ENCODE peak calls at places on chromosomes 13 and 19, in seven cellular contexts. One of them, this sample, is unnamed.

GRCh38 chr19:371501-372160 is 27.0 kb upstream of the MIER2 start:
- DNase-seq in IMR-90: no peak
- DNase-seq in spleen: peak; percentile 18
- DNase-seq in Peyer's patch: no peak
- DNase-seq in brain microvascular endothelial cell: no peak
- DNase-seq in heart left ventricle: no peak
- DNase-seq in kidney: peak; percentile 27
- DNase-seq in this sample: no peak

GRCh38 chr19:46492841-46493235 is 2.8 kb downstream of the PNMA8B start:
- DNase-seq in IMR-90: no peak
- DNase-seq in kidney: no peak
- DNase-seq in brain microvascular endothelial cell: no peak
- DNase-seq in spleen: no peak
- DNase-seq in Peyer's patch: no peak
- DNase-seq in heart left ventricle: no peak
- DNase-seq in this sample: no peak

GRCh38 chr13:102970542-102970941 is 95.7 kb downstream of the SLC10A2 start:
- DNase-seq in brain microvascular endothelial cell: no peak
- DNase-seq in kidney: no peak
- DNase-seq in IMR-90: no peak
- DNase-seq in Peyer's patch: no peak
- DNase-seq in heart left ventricle: no peak
- DNase-seq in spleen: no peak
- DNase-seq in this sample: no peak

GRCh38 chr19:30361721-30362120 is 10.5 kb upstream of the ZNF536 start:
- DNase-seq in heart left ventricle: no peak
- DNase-seq in brain microvascular endothelial cell: no peak
- DNase-seq in kidney: no peak
- DNase-seq in Peyer's patch: no peak
- DNase-seq in IMR-90: no peak
- DNase-seq in spleen: no peak
- DNase-seq in this sample: no peak

GRCh38 chr13:41915096-41915495 is 45.8 kb downstream of the VWA8 start:
- DNase-seq in IMR-90: peak; percentile 45
- DNase-seq in Peyer's patch: no peak
- DNase-seq in spleen: no peak
- DNase-seq in heart left ventricle: no peak
- DNase-seq in kidney: no peak
- DNase-seq in brain microvascular endothelial cell: no peak
- DNase-seq in this sample: no peak

GRCh38 chr13:20828540-20829364 is 55.0 kb upstream of the EEF1AKMT1 start:
- DNase-seq in IMR-90: peak; percentile 64
- DNase-seq in Peyer's patch: no peak
- DNase-seq in brain microvascular endothelial cell: no peak
- DNase-seq in heart left ventricle: peak; percentile 30
- DNase-seq in spleen: no peak
- DNase-seq in kidney: no peak
- DNase-seq in this sample: no peak

GRCh38 chr19:11261431-11261901 is 858 bp downstream of the DOCK6 start:
- DNase-seq in Peyer's patch: no peak
- DNase-seq in IMR-90: no peak
- DNase-seq in spleen: no peak
- DNase-seq in heart left ventricle: peak; percentile 53
- DNase-seq in kidney: peak; percentile 81
- DNase-seq in brain microvascular endothelial cell: no peak
- DNase-seq in this sample: no peak

GRCh38 chr13:80550856-80551532 is 210.1 kb upstream of the SPRY2 start:
- DNase-seq in Peyer's patch: no peak
- DNase-seq in heart left ventricle: no peak
- DNase-seq in IMR-90: no peak
- DNase-seq in kidney: no peak
- DNase-seq in spleen: no peak
- DNase-seq in brain microvascular endothelial cell: no peak
- DNase-seq in this sample: no peak

GRCh38 chr19:23054456-23054855 is 51.5 kb upstream of the ZNF728 start:
- DNase-seq in kidney: no peak
- DNase-seq in Peyer's patch: no peak
- DNase-seq in brain microvascular endothelial cell: no peak
- DNase-seq in IMR-90: no peak
- DNase-seq in spleen: no peak
- DNase-seq in heart left ventricle: no peak
- DNase-seq in this sample: no peak

GRCh38 chr13:102591988-102592781 is 4.6 kb upstream of the TPP2 start:
- DNase-seq in Peyer's patch: peak; percentile 86
- DNase-seq in brain microvascular endothelial cell: peak; percentile 65
- DNase-seq in IMR-90: peak; percentile 75
- DNase-seq in heart left ventricle: peak; percentile 61
- DNase-seq in kidney: peak; percentile 87
- DNase-seq in spleen: peak; percentile 90
- DNase-seq in this sample: no peak

GRCh38 chr19:34959021-34959420 is 5.0 kb downstream of the ZNF792 start:
- DNase-seq in brain microvascular endothelial cell: no peak
- DNase-seq in IMR-90: no peak
- DNase-seq in heart left ventricle: no peak
- DNase-seq in spleen: no peak
- DNase-seq in Peyer's patch: no peak
- DNase-seq in kidney: no peak
- DNase-seq in this sample: no peak

GRCh38 chr19:1496714-1497577 is 6.0 kb downstream of the REEP6 start:
- DNase-seq in Peyer's patch: no peak
- DNase-seq in spleen: no peak
- DNase-seq in brain microvascular endothelial cell: no peak
- DNase-seq in heart left ventricle: no peak
- DNase-seq in kidney: no peak
- DNase-seq in IMR-90: no peak
- DNase-seq in this sample: no peak

GRCh38 chr19:37905936-37906867 is at the start of gene WDR87:
- DNase-seq in IMR-90: no peak
- DNase-seq in brain microvascular endothelial cell: no peak
- DNase-seq in kidney: peak; percentile 79
- DNase-seq in Peyer's patch: peak; percentile 69
- DNase-seq in heart left ventricle: peak; percentile 11
- DNase-seq in spleen: peak; percentile 92
- DNase-seq in this sample: no peak

GRCh38 chr19:49193822-49194394 is 36.3 kb downstream of the TRPM4 start:
- DNase-seq in brain microvascular endothelial cell: no peak
- DNase-seq in heart left ventricle: no peak
- DNase-seq in kidney: no peak
- DNase-seq in IMR-90: no peak
- DNase-seq in spleen: no peak
- DNase-seq in Peyer's patch: no peak
- DNase-seq in this sample: no peak

GRCh38 chr13:93304868-93305613 is 78.4 kb downstream of the GPC6 start:
- DNase-seq in IMR-90: no peak
- DNase-seq in brain microvascular endothelial cell: no peak
- DNase-seq in spleen: no peak
- DNase-seq in Peyer's patch: no peak
- DNase-seq in heart left ventricle: no peak
- DNase-seq in kidney: no peak
- DNase-seq in this sample: no peak

GRCh38 chr13:21979156-21979819 is 308.4 kb downstream of the FGF9 start:
- DNase-seq in spleen: no peak
- DNase-seq in heart left ventricle: no peak
- DNase-seq in Peyer's patch: no peak
- DNase-seq in brain microvascular endothelial cell: no peak
- DNase-seq in kidney: no peak
- DNase-seq in IMR-90: peak; percentile 71
- DNase-seq in this sample: no peak

GRCh38 chr19:48671456-48671995 is 1.3 kb downstream of the NTN5 start:
- DNase-seq in spleen: no peak
- DNase-seq in Peyer's patch: no peak
- DNase-seq in brain microvascular endothelial cell: no peak
- DNase-seq in kidney: no peak
- DNase-seq in IMR-90: no peak
- DNase-seq in heart left ventricle: no peak
- DNase-seq in this sample: no peak

GRCh38 chr19:16660763-16661479 is at the start of gene TMEM38A:
- DNase-seq in spleen: peak; percentile 92
- DNase-seq in heart left ventricle: peak; percentile 53
- DNase-seq in kidney: peak; percentile 81
- DNase-seq in IMR-90: no peak
- DNase-seq in Peyer's patch: peak; percentile 52
- DNase-seq in brain microvascular endothelial cell: no peak
- DNase-seq in this sample: no peak

GRCh38 chr13:42815686-42816085 is 34.3 kb downstream of the FAM216B start:
- DNase-seq in IMR-90: peak; percentile 31
- DNase-seq in heart left ventricle: no peak
- DNase-seq in spleen: no peak
- DNase-seq in Peyer's patch: no peak
- DNase-seq in brain microvascular endothelial cell: no peak
- DNase-seq in kidney: no peak
- DNase-seq in this sample: no peak

GRCh38 chr19:1070931-1071791 is 4.2 kb downstream of the ARHGAP45 start:
- DNase-seq in heart left ventricle: no peak
- DNase-seq in brain microvascular endothelial cell: no peak
- DNase-seq in IMR-90: no peak
- DNase-seq in Peyer's patch: no peak
- DNase-seq in spleen: peak; percentile 81
- DNase-seq in kidney: peak; percentile 70
- DNase-seq in this sample: no peak

GRCh38 chr19:341386-342127 is 3.0 kb downstream of the MIER2 start:
- DNase-seq in kidney: no peak
- DNase-seq in Peyer's patch: no peak
- DNase-seq in IMR-90: no peak
- DNase-seq in heart left ventricle: no peak
- DNase-seq in spleen: peak; percentile 64
- DNase-seq in brain microvascular endothelial cell: no peak
- DNase-seq in this sample: no peak

GRCh38 chr13:43305416-43305815 is 282.0 kb downstream of the DNAJC15 start:
- DNase-seq in heart left ventricle: no peak
- DNase-seq in kidney: no peak
- DNase-seq in spleen: no peak
- DNase-seq in Peyer's patch: no peak
- DNase-seq in brain microvascular endothelial cell: no peak
- DNase-seq in IMR-90: peak; percentile 49
- DNase-seq in this sample: no peak

GRCh38 chr13:107867701-107868661 is 347.4 kb downstream of the LIG4 start:
- DNase-seq in IMR-90: peak; percentile 57
- DNase-seq in brain microvascular endothelial cell: peak; percentile 36
- DNase-seq in heart left ventricle: no peak
- DNase-seq in Peyer's patch: no peak
- DNase-seq in spleen: no peak
- DNase-seq in kidney: peak; percentile 75
- DNase-seq in this sample: no peak

GRCh38 chr13:99577934-99578917 is 77.0 kb downstream of the TM9SF2 start:
- DNase-seq in brain microvascular endothelial cell: no peak
- DNase-seq in Peyer's patch: no peak
- DNase-seq in kidney: peak; percentile 80
- DNase-seq in spleen: no peak
- DNase-seq in heart left ventricle: no peak
- DNase-seq in IMR-90: no peak
- DNase-seq in this sample: no peak

GRCh38 chr13:50969691-50970090 is 60.1 kb downstream of the RNASEH2B start:
- DNase-seq in kidney: no peak
- DNase-seq in IMR-90: no peak
- DNase-seq in heart left ventricle: no peak
- DNase-seq in brain microvascular endothelial cell: peak; percentile 7
- DNase-seq in Peyer's patch: no peak
- DNase-seq in spleen: no peak
- DNase-seq in this sample: no peak

GRCh38 chr19:45782820-45783785 is 813 bp upstream of the DMPK start:
- DNase-seq in kidney: peak; percentile 90
- DNase-seq in brain microvascular endothelial cell: peak; percentile 28
- DNase-seq in IMR-90: peak; percentile 71
- DNase-seq in spleen: no peak
- DNase-seq in Peyer's patch: no peak
- DNase-seq in heart left ventricle: peak; percentile 84
- DNase-seq in this sample: no peak

GRCh38 chr19:4518345-4519171 is at the start of gene PLIN4:
- DNase-seq in IMR-90: peak; percentile 38
- DNase-seq in heart left ventricle: peak; percentile 84
- DNase-seq in brain microvascular endothelial cell: no peak
- DNase-seq in kidney: no peak
- DNase-seq in Peyer's patch: no peak
- DNase-seq in spleen: no peak
- DNase-seq in this sample: no peak
- H3K4me3 ChIP-seq in IMR-90: no peak within 1 kb of the TSS
- H3K4me3 ChIP-seq in heart left ventricle: peak within 1 kb of the TSS; percentile 35
- H3K4me3 ChIP-seq in brain microvascular endothelial cell: no peak within 1 kb of the TSS
- H3K4me3 ChIP-seq in kidney: no peak within 1 kb of the TSS
- H3K4me3 ChIP-seq in Peyer's patch: peak within 1 kb of the TSS; percentile 11
- H3K4me3 ChIP-seq in spleen: no peak within 1 kb of the TSS
- H3K4me3 ChIP-seq in this sample: no peak within 1 kb of the TSS

DNA sequence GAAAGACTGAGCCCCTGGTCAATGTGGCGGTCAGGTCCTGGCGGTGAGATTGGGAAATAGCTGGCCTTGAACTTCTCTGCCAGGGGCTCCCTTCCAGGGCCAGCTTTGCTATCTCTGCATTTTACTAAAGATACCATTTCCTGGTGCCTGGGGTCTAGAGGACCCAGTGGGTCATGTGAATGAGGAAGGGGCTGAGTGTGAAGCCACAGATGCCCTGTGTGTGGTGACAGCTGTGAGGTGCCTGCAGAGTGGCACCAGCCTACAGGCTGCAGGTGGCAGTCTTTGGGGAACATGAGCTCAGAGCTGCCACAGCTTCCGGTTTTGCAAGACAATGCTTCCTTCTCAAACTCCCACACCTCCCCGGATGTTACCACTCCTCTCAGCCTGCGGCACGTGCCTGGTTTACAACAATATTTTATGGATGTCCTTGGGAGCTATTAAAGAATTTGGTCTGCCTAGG is 5.2 kb upstream of the MLNR start:
- DNase-seq in Peyer's patch: peak; percentile 37
- DNase-seq in heart left ventricle: peak; percentile 22
- DNase-seq in spleen: peak; percentile 90
- DNase-seq in brain microvascular endothelial cell: no peak
- DNase-seq in kidney: no peak
- DNase-seq in IMR-90: peak; percentile 6
- DNase-seq in this sample: no peak
- TF ChIP-seq CTCF in Peyer's patch: no peak
- TF ChIP-seq CTCF in heart left ventricle: no peak
- TF ChIP-seq CTCF in spleen: peak; percentile 48
- TF ChIP-seq CTCF in brain microvascular endothelial cell: peak; percentile 13
- TF ChIP-seq CTCF in kidney: no peak
- TF ChIP-seq CTCF in IMR-90: no peak
- TF ChIP-seq CTCF in this sample: peak; percentile 23

GRCh38 chr19:44738161-44738535 is 10.4 kb upstream of the BCL3 start:
- DNase-seq in IMR-90: no peak
- DNase-seq in kidney: no peak
- DNase-seq in spleen: no peak
- DNase-seq in brain microvascular endothelial cell: no peak
- DNase-seq in Peyer's patch: no peak
- DNase-seq in heart left ventricle: no peak
- DNase-seq in this sample: no peak
- H3K4me3 ChIP-seq in IMR-90: no peak overlapping the region
- H3K4me3 ChIP-seq in kidney: no peak overlapping the region
- H3K4me3 ChIP-seq in spleen: no peak overlapping the region
- H3K4me3 ChIP-seq in brain microvascular endothelial cell: no peak overlapping the region
- H3K4me3 ChIP-seq in Peyer's patch: peak overlapping the region; percentile 17
- H3K4me3 ChIP-seq in heart left ventricle: no peak overlapping the region
- H3K4me3 ChIP-seq in this sample: no peak overlapping the region

DNA sequence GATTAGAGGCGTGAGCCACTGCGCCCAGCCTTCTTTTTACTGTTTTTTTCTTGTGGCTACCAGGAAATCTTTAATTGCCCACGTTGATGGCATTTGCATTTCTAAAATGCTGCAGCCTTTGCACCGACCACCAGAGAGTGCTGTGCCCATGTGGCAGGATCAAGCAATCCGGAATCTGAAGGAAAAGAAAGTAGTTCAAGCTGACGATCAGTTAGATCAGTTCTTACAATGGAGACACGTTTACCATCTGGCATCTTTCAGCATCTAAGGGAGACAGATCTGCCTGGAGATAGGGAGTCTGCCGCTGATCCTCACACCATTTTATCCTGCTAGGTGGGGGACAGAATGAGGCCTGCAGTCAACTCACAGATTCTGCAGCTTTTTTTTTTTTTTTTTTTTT is 19.9 kb downstream of the TINCR start:
- DNase-seq in IMR-90: peak; percentile 51
- DNase-seq in heart left ventricle: no peak
- DNase-seq in kidney: no peak
- DNase-seq in Peyer's patch: no peak
- DNase-seq in brain microvascular endothelial cell: peak; percentile 13
- DNase-seq in spleen: no peak
- DNase-seq in this sample: no peak
- TF ChIP-seq CTCF in IMR-90: peak; percentile 68
- TF ChIP-seq CTCF in heart left ventricle: peak; percentile 33
- TF ChIP-seq CTCF in kidney: peak; percentile 34
- TF ChIP-seq CTCF in Peyer's patch: peak; percentile 32
- TF ChIP-seq CTCF in brain microvascular endothelial cell: peak; percentile 80
- TF ChIP-seq CTCF in spleen: no peak
- TF ChIP-seq CTCF in this sample: peak; percentile 65

This sample was measured in retinal pigment epithelial cell.